ENCODE peak calls at places on chromosomes 6 and 20, in ten cellular contexts. One of them, this sample, is unnamed.
A peak's percentile ranks its signal among the peaks of the same experiment; 100 is the strongest.

GRCh38 chr20:61832181-61832580 is 233.5 kb downstream of the TAF4 start:
- DNase-seq in gastrocnemius medialis: no peak
- DNase-seq in CD8-positive, alpha-beta T cell: no peak
- DNase-seq in HCT116: no peak
- DNase-seq in Peyer's patch: no peak
- DNase-seq in lower lobe of right lung: no peak
- DNase-seq in ovary: no peak
- DNase-seq in heart right ventricle: no peak
- DNase-seq in CD4-positive, alpha-beta memory T cell: no peak
- DNase-seq in cardiac muscle cell: no peak
- DNase-seq in this sample: no peak

GRCh38 chr6:101666256-101666655 is 272.7 kb downstream of the GRIK2 start:
- DNase-seq in gastrocnemius medialis: no peak
- DNase-seq in CD8-positive, alpha-beta T cell: no peak
- DNase-seq in ovary: no peak
- DNase-seq in lower lobe of right lung: no peak
- DNase-seq in CD4-positive, alpha-beta memory T cell: no peak
- DNase-seq in heart right ventricle: no peak
- DNase-seq in HCT116: peak; percentile 42
- DNase-seq in Peyer's patch: no peak
- DNase-seq in cardiac muscle cell: no peak
- DNase-seq in this sample: peak; percentile 8

GRCh38 chr6:41372526-41373366 is 37.3 kb downstream of the NCR2 start:
- DNase-seq in gastrocnemius medialis: no peak
- DNase-seq in cardiac muscle cell: peak; percentile 38
- DNase-seq in Peyer's patch: no peak
- DNase-seq in CD8-positive, alpha-beta T cell: no peak
- DNase-seq in heart right ventricle: no peak
- DNase-seq in HCT116: no peak
- DNase-seq in lower lobe of right lung: no peak
- DNase-seq in CD4-positive, alpha-beta memory T cell: no peak
- DNase-seq in ovary: no peak
- DNase-seq in this sample: no peak

GRCh38 chr6:760982-761955 is 68.3 kb upstream of the EXOC2 start:
- DNase-seq in Peyer's patch: no peak
- DNase-seq in gastrocnemius medialis: no peak
- DNase-seq in ovary: no peak
- DNase-seq in CD4-positive, alpha-beta memory T cell: no peak
- DNase-seq in HCT116: no peak
- DNase-seq in cardiac muscle cell: no peak
- DNase-seq in lower lobe of right lung: no peak
- DNase-seq in heart right ventricle: no peak
- DNase-seq in CD8-positive, alpha-beta T cell: no peak
- DNase-seq in this sample: no peak

GRCh38 chr6:133992992-133993682 is 40.1 kb downstream of the TBPL1 start:
- DNase-seq in HCT116: no peak
- DNase-seq in CD4-positive, alpha-beta memory T cell: no peak
- DNase-seq in gastrocnemius medialis: no peak
- DNase-seq in heart right ventricle: no peak
- DNase-seq in ovary: no peak
- DNase-seq in Peyer's patch: no peak
- DNase-seq in lower lobe of right lung: no peak
- DNase-seq in CD8-positive, alpha-beta T cell: no peak
- DNase-seq in cardiac muscle cell: no peak
- DNase-seq in this sample: no peak

GRCh38 chr6:150417899-150418824 is 49.4 kb downstream of the IYD start:
- DNase-seq in Peyer's patch: peak; percentile 37
- DNase-seq in HCT116: peak; percentile 88
- DNase-seq in gastrocnemius medialis: no peak
- DNase-seq in lower lobe of right lung: no peak
- DNase-seq in CD8-positive, alpha-beta T cell: no peak
- DNase-seq in cardiac muscle cell: peak; percentile 80
- DNase-seq in CD4-positive, alpha-beta memory T cell: peak; percentile 51
- DNase-seq in ovary: no peak
- DNase-seq in heart right ventricle: peak; percentile 63
- DNase-seq in this sample: peak; percentile 85

GRCh38 chr20:53950031-53950430 is 120.4 kb downstream of the BCAS1 start:
- DNase-seq in lower lobe of right lung: no peak
- DNase-seq in Peyer's patch: no peak
- DNase-seq in cardiac muscle cell: no peak
- DNase-seq in gastrocnemius medialis: no peak
- DNase-seq in CD8-positive, alpha-beta T cell: no peak
- DNase-seq in CD4-positive, alpha-beta memory T cell: no peak
- DNase-seq in heart right ventricle: no peak
- DNase-seq in HCT116: no peak
- DNase-seq in ovary: no peak
- DNase-seq in this sample: no peak

GRCh38 chr6:55490871-55491270 is 88.1 kb downstream of the HMGCLL1 start:
- DNase-seq in Peyer's patch: no peak
- DNase-seq in CD8-positive, alpha-beta T cell: no peak
- DNase-seq in gastrocnemius medialis: no peak
- DNase-seq in cardiac muscle cell: no peak
- DNase-seq in lower lobe of right lung: no peak
- DNase-seq in CD4-positive, alpha-beta memory T cell: no peak
- DNase-seq in heart right ventricle: no peak
- DNase-seq in ovary: no peak
- DNase-seq in HCT116: no peak
- DNase-seq in this sample: no peak

GRCh38 chr6:52529311-52529710 is 47.5 kb downstream of the TRAM2 start:
- DNase-seq in heart right ventricle: no peak
- DNase-seq in Peyer's patch: no peak
- DNase-seq in ovary: no peak
- DNase-seq in CD4-positive, alpha-beta memory T cell: no peak
- DNase-seq in CD8-positive, alpha-beta T cell: no peak
- DNase-seq in lower lobe of right lung: no peak
- DNase-seq in gastrocnemius medialis: no peak
- DNase-seq in HCT116: no peak
- DNase-seq in cardiac muscle cell: no peak
- DNase-seq in this sample: no peak

GRCh38 chr6:156963712-156964700 is 186.8 kb downstream of the ARID1B start:
- DNase-seq in heart right ventricle: no peak
- DNase-seq in ovary: no peak
- DNase-seq in CD4-positive, alpha-beta memory T cell: peak; percentile 4
- DNase-seq in gastrocnemius medialis: peak; percentile 77
- DNase-seq in Peyer's patch: no peak
- DNase-seq in CD8-positive, alpha-beta T cell: no peak
- DNase-seq in lower lobe of right lung: no peak
- DNase-seq in HCT116: no peak
- DNase-seq in cardiac muscle cell: no peak
- DNase-seq in this sample: peak; percentile 9
- H3K27ac ChIP-seq in heart right ventricle: peak overlapping the region; percentile 22
- H3K27ac ChIP-seq in ovary: no peak overlapping the region
- H3K27ac ChIP-seq in CD4-positive, alpha-beta memory T cell: no peak overlapping the region
- H3K27ac ChIP-seq in gastrocnemius medialis: peak overlapping the region; percentile 74
- H3K27ac ChIP-seq in Peyer's patch: peak overlapping the region; percentile 46
- H3K27ac ChIP-seq in CD8-positive, alpha-beta T cell: no peak overlapping the region
- H3K27ac ChIP-seq in lower lobe of right lung: peak overlapping the region; percentile 12
- H3K27ac ChIP-seq in HCT116: no peak overlapping the region
- H3K27ac ChIP-seq in cardiac muscle cell: peak overlapping the region; percentile 60
- H3K27ac ChIP-seq in this sample: no peak overlapping the region

GRCh38 chr20:44040202-44040915 is 125.7 kb downstream of the TOX2 start:
- DNase-seq in heart right ventricle: no peak
- DNase-seq in cardiac muscle cell: no peak
- DNase-seq in lower lobe of right lung: no peak
- DNase-seq in CD8-positive, alpha-beta T cell: no peak
- DNase-seq in CD4-positive, alpha-beta memory T cell: no peak
- DNase-seq in gastrocnemius medialis: no peak
- DNase-seq in HCT116: no peak
- DNase-seq in ovary: no peak
- DNase-seq in Peyer's patch: no peak
- DNase-seq in this sample: no peak

GRCh38 chr20:44039147-44039546 is 124.5 kb downstream of the TOX2 start:
- DNase-seq in cardiac muscle cell: no peak
- DNase-seq in CD8-positive, alpha-beta T cell: no peak
- DNase-seq in Peyer's patch: no peak
- DNase-seq in ovary: no peak
- DNase-seq in heart right ventricle: no peak
- DNase-seq in lower lobe of right lung: no peak
- DNase-seq in CD4-positive, alpha-beta memory T cell: no peak
- DNase-seq in HCT116: no peak
- DNase-seq in gastrocnemius medialis: no peak
- DNase-seq in this sample: no peak

GRCh38 chr20:44039741-44040140 is 125.1 kb downstream of the TOX2 start:
- DNase-seq in gastrocnemius medialis: no peak
- DNase-seq in cardiac muscle cell: no peak
- DNase-seq in heart right ventricle: no peak
- DNase-seq in ovary: no peak
- DNase-seq in lower lobe of right lung: no peak
- DNase-seq in CD8-positive, alpha-beta T cell: no peak
- DNase-seq in CD4-positive, alpha-beta memory T cell: no peak
- DNase-seq in Peyer's patch: no peak
- DNase-seq in HCT116: no peak
- DNase-seq in this sample: no peak

GRCh38 chr20:44038681-44039123 is 124.0 kb downstream of the TOX2 start:
- DNase-seq in HCT116: no peak
- DNase-seq in cardiac muscle cell: no peak
- DNase-seq in gastrocnemius medialis: no peak
- DNase-seq in heart right ventricle: no peak
- DNase-seq in CD4-positive, alpha-beta memory T cell: no peak
- DNase-seq in Peyer's patch: no peak
- DNase-seq in ovary: no peak
- DNase-seq in lower lobe of right lung: no peak
- DNase-seq in CD8-positive, alpha-beta T cell: no peak
- DNase-seq in this sample: no peak

GRCh38 chr20:44041001-44041400 is 126.3 kb downstream of the TOX2 start:
- DNase-seq in CD4-positive, alpha-beta memory T cell: no peak
- DNase-seq in heart right ventricle: no peak
- DNase-seq in lower lobe of right lung: no peak
- DNase-seq in gastrocnemius medialis: no peak
- DNase-seq in HCT116: no peak
- DNase-seq in cardiac muscle cell: no peak
- DNase-seq in CD8-positive, alpha-beta T cell: no peak
- DNase-seq in Peyer's patch: no peak
- DNase-seq in ovary: no peak
- DNase-seq in this sample: no peak
- H3K4me3 ChIP-seq in CD4-positive, alpha-beta memory T cell: no peak overlapping the region
- H3K4me3 ChIP-seq in heart right ventricle: no peak overlapping the region
- H3K4me3 ChIP-seq in lower lobe of right lung: no peak overlapping the region
- H3K4me3 ChIP-seq in gastrocnemius medialis: no peak overlapping the region
- H3K4me3 ChIP-seq in HCT116: no peak overlapping the region
- H3K4me3 ChIP-seq in cardiac muscle cell: no peak overlapping the region
- H3K4me3 ChIP-seq in CD8-positive, alpha-beta T cell: no peak overlapping the region
- H3K4me3 ChIP-seq in Peyer's patch: no peak overlapping the region
- H3K4me3 ChIP-seq in ovary: no peak overlapping the region
- H3K4me3 ChIP-seq in this sample: no peak overlapping the region

GRCh38 chr6:45713981-45714685 is 301.5 kb downstream of the CLIC5 start:
- DNase-seq in lower lobe of right lung: no peak
- DNase-seq in cardiac muscle cell: no peak
- DNase-seq in gastrocnemius medialis: no peak
- DNase-seq in CD4-positive, alpha-beta memory T cell: no peak
- DNase-seq in Peyer's patch: no peak
- DNase-seq in heart right ventricle: no peak
- DNase-seq in ovary: no peak
- DNase-seq in CD8-positive, alpha-beta T cell: no peak
- DNase-seq in HCT116: no peak
- DNase-seq in this sample: no peak

GRCh38 chr6:45717715-45718114 is 297.9 kb downstream of the CLIC5 start:
- DNase-seq in heart right ventricle: no peak
- DNase-seq in cardiac muscle cell: no peak
- DNase-seq in CD4-positive, alpha-beta memory T cell: no peak
- DNase-seq in gastrocnemius medialis: no peak
- DNase-seq in ovary: no peak
- DNase-seq in lower lobe of right lung: no peak
- DNase-seq in CD8-positive, alpha-beta T cell: no peak
- DNase-seq in Peyer's patch: no peak
- DNase-seq in HCT116: no peak
- DNase-seq in this sample: peak; percentile 93

GRCh38 chr6:45715508-45715803 is 300.2 kb downstream of the CLIC5 start:
- DNase-seq in heart right ventricle: no peak
- DNase-seq in HCT116: no peak
- DNase-seq in ovary: no peak
- DNase-seq in CD8-positive, alpha-beta T cell: no peak
- DNase-seq in Peyer's patch: no peak
- DNase-seq in CD4-positive, alpha-beta memory T cell: no peak
- DNase-seq in lower lobe of right lung: no peak
- DNase-seq in cardiac muscle cell: no peak
- DNase-seq in gastrocnemius medialis: no peak
- DNase-seq in this sample: no peak

GRCh38 chr6:45717027-45717426 is 298.6 kb downstream of the CLIC5 start:
- DNase-seq in cardiac muscle cell: no peak
- DNase-seq in CD4-positive, alpha-beta memory T cell: no peak
- DNase-seq in lower lobe of right lung: no peak
- DNase-seq in Peyer's patch: no peak
- DNase-seq in gastrocnemius medialis: no peak
- DNase-seq in heart right ventricle: no peak
- DNase-seq in HCT116: no peak
- DNase-seq in ovary: no peak
- DNase-seq in CD8-positive, alpha-beta T cell: no peak
- DNase-seq in this sample: no peak

DNA sequence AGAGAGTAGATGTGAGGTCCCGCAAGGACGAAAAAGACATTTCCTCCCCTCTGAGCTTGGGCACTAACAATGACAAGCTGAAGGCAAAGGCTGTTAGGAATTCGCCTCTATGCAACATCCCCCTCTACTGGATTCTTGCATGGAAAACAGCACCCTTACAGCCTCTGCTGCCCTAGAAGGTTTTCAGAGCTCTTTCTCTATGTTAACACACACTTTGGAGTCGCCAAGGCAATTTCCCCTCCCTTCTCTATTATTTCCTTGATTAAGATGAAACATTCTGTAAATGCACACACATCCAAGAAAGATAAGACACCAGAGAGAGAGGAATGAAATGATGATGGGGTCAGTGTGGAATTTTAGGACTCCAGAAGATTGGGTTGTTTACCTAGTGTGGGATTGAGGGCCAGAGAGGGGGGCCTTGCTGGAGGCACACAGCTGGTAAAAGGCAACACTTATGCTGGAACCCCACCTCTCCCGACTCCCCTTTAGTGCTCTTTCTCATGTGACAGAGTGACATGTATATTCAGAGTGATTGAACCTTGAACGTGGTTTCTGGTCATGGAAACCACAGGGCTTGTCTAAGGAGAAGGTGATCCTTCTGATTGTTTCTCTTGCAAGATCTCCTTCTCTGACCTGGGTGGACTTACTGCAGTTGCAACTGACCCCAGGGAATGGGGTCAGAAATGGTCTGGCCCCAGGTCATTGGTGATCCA is 300.7 kb downstream of the CLIC5 start:
- DNase-seq in CD4-positive, alpha-beta memory T cell: peak; percentile 74
- DNase-seq in HCT116: peak; percentile 73
- DNase-seq in ovary: peak; percentile 54
- DNase-seq in gastrocnemius medialis: peak; percentile 43
- DNase-seq in lower lobe of right lung: no peak
- DNase-seq in CD8-positive, alpha-beta T cell: peak; percentile 28
- DNase-seq in cardiac muscle cell: peak; percentile 82
- DNase-seq in heart right ventricle: peak; percentile 67
- DNase-seq in Peyer's patch: peak; percentile 38
- DNase-seq in this sample: peak; percentile 72
- H3K27ac ChIP-seq in CD4-positive, alpha-beta memory T cell: no peak overlapping the region
- H3K27ac ChIP-seq in HCT116: no peak overlapping the region
- H3K27ac ChIP-seq in ovary: no peak overlapping the region
- H3K27ac ChIP-seq in gastrocnemius medialis: no peak overlapping the region
- H3K27ac ChIP-seq in lower lobe of right lung: no peak overlapping the region
- H3K27ac ChIP-seq in CD8-positive, alpha-beta T cell: no peak overlapping the region
- H3K27ac ChIP-seq in cardiac muscle cell: no peak overlapping the region
- H3K27ac ChIP-seq in heart right ventricle: no peak overlapping the region
- H3K27ac ChIP-seq in Peyer's patch: peak overlapping the region; percentile 3
- H3K27ac ChIP-seq in this sample: peak overlapping the region; percentile 56

GRCh38 chr6:20210158-20210557 is 2.1 kb downstream of the MBOAT1 start:
- DNase-seq in cardiac muscle cell: no peak
- DNase-seq in HCT116: no peak
- DNase-seq in lower lobe of right lung: no peak
- DNase-seq in gastrocnemius medialis: no peak
- DNase-seq in CD4-positive, alpha-beta memory T cell: no peak
- DNase-seq in CD8-positive, alpha-beta T cell: no peak
- DNase-seq in heart right ventricle: no peak
- DNase-seq in ovary: no peak
- DNase-seq in Peyer's patch: no peak
- DNase-seq in this sample: no peak
- H3K4me3 ChIP-seq in cardiac muscle cell: no peak overlapping the region
- H3K4me3 ChIP-seq in HCT116: no peak overlapping the region
- H3K4me3 ChIP-seq in lower lobe of right lung: no peak overlapping the region
- H3K4me3 ChIP-seq in gastrocnemius medialis: no peak overlapping the region
- H3K4me3 ChIP-seq in CD4-positive, alpha-beta memory T cell: no peak overlapping the region
- H3K4me3 ChIP-seq in CD8-positive, alpha-beta T cell: no peak overlapping the region
- H3K4me3 ChIP-seq in heart right ventricle: no peak overlapping the region
- H3K4me3 ChIP-seq in ovary: no peak overlapping the region
- H3K4me3 ChIP-seq in Peyer's patch: peak overlapping the region; percentile 66
- H3K4me3 ChIP-seq in this sample: no peak overlapping the region

This sample was measured in SJCRH30.